ENCODE peak calls at places on chromosomes 13 and 19, in eight cellular contexts. One of them, this sample, is unnamed.

GRCh38 chr19:46896076-46896794 is 35.4 kb downstream of the ARHGAP35 start:
- DNase-seq in nucleus accumbens: no peak
- DNase-seq in NCI-H1092: no peak
- DNase-seq in hepatic stellate cell: no peak
- DNase-seq in SW 1271: no peak
- DNase-seq in neural crest cell: no peak
- DNase-seq in DMS 273 treated with DMSO at 0.1 percent for 48 hours: no peak
- DNase-seq in cardiac fibroblast: no peak
- DNase-seq in this sample: no peak

GRCh38 chr13:19156013-19156825 is 25.4 kb downstream of the TUBA3C start:
- DNase-seq in nucleus accumbens: no peak
- DNase-seq in NCI-H1092: no peak
- DNase-seq in hepatic stellate cell: no peak
- DNase-seq in SW 1271: no peak
- DNase-seq in neural crest cell: no peak
- DNase-seq in DMS 273 treated with DMSO at 0.1 percent for 48 hours: no peak
- DNase-seq in cardiac fibroblast: no peak
- DNase-seq in this sample: no peak

GRCh38 chr13:81488021-81488420 is 1147.1 kb upstream of the SPRY2 start:
- DNase-seq in nucleus accumbens: no peak
- DNase-seq in NCI-H1092: no peak
- DNase-seq in hepatic stellate cell: no peak
- DNase-seq in SW 1271: no peak
- DNase-seq in neural crest cell: no peak
- DNase-seq in DMS 273 treated with DMSO at 0.1 percent for 48 hours: no peak
- DNase-seq in cardiac fibroblast: peak; percentile 10
- DNase-seq in this sample: no peak

GRCh38 chr13:81929988-81930387 is 1589.1 kb upstream of the SPRY2 start:
- DNase-seq in nucleus accumbens: no peak
- DNase-seq in NCI-H1092: peak; percentile 39
- DNase-seq in hepatic stellate cell: no peak
- DNase-seq in SW 1271: peak; percentile 48
- DNase-seq in neural crest cell: no peak
- DNase-seq in DMS 273 treated with DMSO at 0.1 percent for 48 hours: no peak
- DNase-seq in cardiac fibroblast: peak; percentile 5
- DNase-seq in this sample: peak; percentile 2

GRCh38 chr19:12641456-12641855 is 25.1 kb downstream of the MAN2B1 start:
- DNase-seq in nucleus accumbens: no peak
- DNase-seq in NCI-H1092: no peak
- DNase-seq in hepatic stellate cell: no peak
- DNase-seq in SW 1271: no peak
- DNase-seq in neural crest cell: no peak
- DNase-seq in DMS 273 treated with DMSO at 0.1 percent for 48 hours: no peak
- DNase-seq in cardiac fibroblast: no peak
- DNase-seq in this sample: no peak

GRCh38 chr13:37414667-37415066 is 183.9 kb downstream of the POSTN start:
- DNase-seq in nucleus accumbens: no peak
- DNase-seq in NCI-H1092: no peak
- DNase-seq in hepatic stellate cell: no peak
- DNase-seq in SW 1271: no peak
- DNase-seq in neural crest cell: no peak
- DNase-seq in DMS 273 treated with DMSO at 0.1 percent for 48 hours: no peak
- DNase-seq in cardiac fibroblast: no peak
- DNase-seq in this sample: no peak

GRCh38 chr19:5477451-5478215 is 22.4 kb downstream of the ZNRF4 start:
- DNase-seq in nucleus accumbens: no peak
- DNase-seq in NCI-H1092: no peak
- DNase-seq in hepatic stellate cell: no peak
- DNase-seq in SW 1271: no peak
- DNase-seq in neural crest cell: no peak
- DNase-seq in DMS 273 treated with DMSO at 0.1 percent for 48 hours: no peak
- DNase-seq in cardiac fibroblast: no peak
- DNase-seq in this sample: no peak

GRCh38 chr19:57583104-57583520 is 833 bp upstream of the ZIK1 start:
- DNase-seq in nucleus accumbens: no peak
- DNase-seq in NCI-H1092: no peak
- DNase-seq in hepatic stellate cell: no peak
- DNase-seq in SW 1271: no peak
- DNase-seq in neural crest cell: no peak
- DNase-seq in DMS 273 treated with DMSO at 0.1 percent for 48 hours: no peak
- DNase-seq in cardiac fibroblast: no peak
- DNase-seq in this sample: no peak

This sample was measured in COLO829.